ENCODE peak calls at places on chromosomes 13 and 19, in four cellular contexts. O is HCT116, P is GM12891, Z is vagina. A is an unnamed sample.

GRCh38 chr19:28065026-28065425 is 1147.9 kb downstream of the UQCRFS1 start:
- DNase-seq in P (no peak), Z (no peak), O (no peak), A (no peak)

GRCh38 chr13:44146162-44146561 is 227.5 kb upstream of the SERP2 start:
- DNase-seq in P (no peak), O (no peak), Z (no peak), A (no peak)

GRCh38 chr13:40120781-40121180 is 465.3 kb downstream of the COG6 start:
- DNase-seq in O (no peak), P (no peak), Z (no peak), A (no peak)

GRCh38 chr13:48096670-48097069 is 1.8 kb upstream of the MED4 start:
- DNase-seq in Z (no peak), O (no peak), P (no peak), A (no peak)

GRCh38 chr13:71249031-71249430 is 618.0 kb downstream of the DACH1 start:
- DNase-seq in O (no peak), Z (no peak), P (no peak), A (no peak)

GRCh38 chr13:59422646-59423045 is 741.1 kb downstream of the DIAPH3 start:
- DNase-seq in P (no peak), Z (no peak), O (no peak), A (no peak)

GRCh38 chr13:51218691-51219090 is 3.5 kb upstream of the FAM124A start:
- DNase-seq in P (no peak), O (no peak), Z (no peak), A (no peak)

GRCh38 chr13:52345048-52345447 is 60.9 kb downstream of the THSD1 start:
- DNase-seq in P (no peak), Z (no peak), O (no peak), A (no peak)

GRCh38 chr19:10780368-10780767 is 55.6 kb downstream of the TMED1 start:
- DNase-seq in O (no peak), Z (no peak), P (no peak), A (no peak)
- TF ChIP-seq POLR2AphosphoS5 in O (no peak), Z (peak), P (no peak), A (no peak)

DNA sequence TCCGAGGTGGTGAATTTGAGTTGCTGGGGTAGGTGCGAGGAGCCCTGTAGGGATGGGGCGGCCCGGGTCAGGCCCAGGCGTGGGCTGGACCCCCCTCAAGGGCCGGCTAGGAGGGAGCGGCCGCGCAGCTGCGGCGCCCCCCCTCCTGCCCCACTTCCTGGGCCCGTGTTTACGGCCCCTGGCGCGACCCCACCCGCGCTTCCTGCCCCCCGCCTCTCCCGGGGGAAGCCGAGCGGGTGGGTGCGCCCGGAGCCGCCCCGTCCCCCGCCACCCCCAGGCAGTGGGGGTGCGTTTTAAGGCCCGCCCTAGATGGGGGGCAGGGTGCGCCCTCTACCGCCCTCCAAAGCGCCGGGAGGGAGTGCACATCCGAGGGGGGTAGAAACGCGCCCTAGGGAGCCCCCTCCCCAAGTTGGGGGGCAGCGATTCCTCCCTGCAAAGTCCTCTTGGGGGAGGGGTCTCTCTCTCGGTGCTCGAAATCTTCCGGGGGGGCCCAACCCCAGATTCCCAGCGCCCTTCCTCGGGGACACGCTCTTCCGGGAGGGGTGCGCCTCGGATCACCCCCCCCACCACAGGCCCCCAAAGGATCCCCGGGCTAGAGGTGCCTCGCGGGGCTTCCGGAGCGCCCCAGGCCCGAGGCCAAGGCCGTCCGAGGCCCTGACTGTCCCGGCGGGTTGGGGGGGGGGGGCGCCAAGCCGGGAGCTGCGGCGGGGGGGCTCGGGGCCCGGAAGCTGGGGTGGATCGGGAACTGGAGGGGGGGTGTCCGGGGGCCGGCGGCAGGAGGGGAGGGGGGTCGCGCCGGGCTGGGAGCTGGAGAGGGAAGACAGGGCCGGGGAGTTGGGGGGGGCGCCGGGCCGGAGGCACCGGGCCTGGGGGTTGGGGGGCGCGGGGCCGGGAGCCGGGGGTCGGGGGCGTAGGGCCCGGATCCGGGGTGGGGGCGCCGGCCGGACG is 807 bp downstream of the TLE5 start:
- DNase-seq in P (peak), O (no peak), Z (no peak), A (no peak)
- TF ChIP-seq POLR2AphosphoS5 in P (no peak), O (peak), Z (peak), A (peak)

GRCh38 chr13:37715606-37716015 is 117.0 kb upstream of the POSTN start:
- DNase-seq in P (no peak), Z (no peak), O (no peak), A (no peak)
- TF ChIP-seq POLR2AphosphoS5 in P (no peak), Z (no peak), O (no peak), A (no peak)

GRCh38 chr19:49468746-49469447 is 5.1 kb upstream of the FLT3LG start:
- DNase-seq in O (no peak), P (peak), Z (no peak), A (no peak)
- TF ChIP-seq POLR2AphosphoS5 in O (no peak), P (no peak), Z (peak), A (no peak)

A was measured in SK-N-MC.